ENCODE peak calls at places on chromosomes 7 and 10, in nine cellular contexts. M is astrocyte of the cerebellum; F is stimulated activated CD4-positive, alpha-beta T cell treated with anti-CD3 and anti-CD28 coated beads, Interleukin-4, amount 100 ng/mL, for 1 hour; D is CD4-positive, alpha-beta memory T cell; A is sciatic nerve; N is kidney tubule cell; K is colonic mucosa; R is Caki2; E is NCI-H1105. P is an unnamed sample.

GRCh38 chr7:158028971-158029370 is 558.7 kb downstream of the PTPRN2 start:
- DNase-seq in N (no peak), E (no peak), M (no peak), D (no peak), F (no peak), A (peak), K (no peak), R (no peak), P (no peak)

GRCh38 chr10:32972929-32973328 is 14.9 kb upstream of the ITGB1 start:
- DNase-seq in M (no peak), R (no peak), N (peak), A (no peak), K (no peak), F (no peak), E (no peak), D (no peak), P (no peak)

GRCh38 chr10:88244781-88245350 is 338.3 kb downstream of the RNLS start:
- DNase-seq in E (no peak), A (no peak), R (no peak), K (no peak), M (no peak), D (no peak), N (no peak), F (no peak), P (no peak)

GRCh38 chr7:82851126-82851525 is 311.6 kb downstream of the PCLO start:
- DNase-seq in M (no peak), E (no peak), R (no peak), A (no peak), F (no peak), D (no peak), K (no peak), N (no peak), P (no peak)

GRCh38 chr7:107971613-107972012 is 31.3 kb downstream of the LAMB1 start:
- DNase-seq in M (no peak), R (no peak), F (no peak), N (no peak), K (no peak), E (no peak), A (no peak), D (no peak), P (no peak)

GRCh38 chr7:91569702-91570457 is 305.6 kb downstream of the FZD1 start:
- DNase-seq in D (no peak), R (no peak), A (no peak), E (peak), N (no peak), F (no peak), K (no peak), M (no peak), P (no peak)

GRCh38 chr7:152872061-152872744 is 112.7 kb downstream of the ACTR3B start:
- DNase-seq in D (no peak), M (no peak), N (no peak), A (no peak), K (no peak), R (no peak), F (no peak), E (no peak), P (no peak)

GRCh38 chr10:91198781-91199180 is 21.7 kb upstream of the PCGF5 start:
- DNase-seq in R (no peak), N (peak), K (no peak), M (no peak), E (no peak), A (no peak), F (no peak), D (peak), P (no peak)

GRCh38 chr10:13813540-13813939 is 226.8 kb downstream of the PRPF18 start:
- DNase-seq in F (no peak), N (no peak), E (no peak), M (no peak), D (no peak), K (no peak), A (no peak), R (no peak), P (no peak)

GRCh38 chr10:25308278-25308677 is 133.5 kb downstream of the GPR158 start:
- DNase-seq in A (no peak), F (no peak), D (no peak), N (no peak), R (no peak), K (no peak), E (no peak), M (no peak), P (no peak)

GRCh38 chr10:112898540-112899395 is 51.3 kb upstream of the TCF7L2 start:
- DNase-seq in A (no peak), K (peak), F (no peak), E (no peak), R (peak), M (peak), N (peak), D (no peak), P (no peak)

GRCh38 chr7:4726568-4726967 is 44.5 kb downstream of the FOXK1 start:
- DNase-seq in A (no peak), N (no peak), K (no peak), M (no peak), R (no peak), F (no peak), D (no peak), E (no peak), P (no peak)

GRCh38 chr10:52864459-52865106 is 92.0 kb upstream of the MBL2 start:
- DNase-seq in D (no peak), N (peak), K (no peak), M (peak), A (peak), E (no peak), R (peak), F (no peak), P (peak)

GRCh38 chr7:81510122-81510521 is 259.7 kb downstream of the HGF start:
- DNase-seq in K (no peak), E (no peak), F (no peak), R (no peak), D (no peak), N (no peak), A (no peak), M (no peak), P (no peak)

GRCh38 chr10:3095373-3096139 is 28.2 kb downstream of the PFKP start:
- DNase-seq in F (peak), A (no peak), D (peak), N (peak), K (peak), R (peak), E (no peak), M (peak), P (peak)

GRCh38 chr7:1210321-1210978 is 22.2 kb upstream of the UNCX start:
- DNase-seq in E (peak), M (no peak), R (no peak), F (no peak), A (no peak), D (no peak), N (no peak), K (no peak), P (no peak)

GRCh38 chr10:102814873-102815661 is 22.1 kb downstream of the CYP17A1 start:
- DNase-seq in F (no peak), N (peak), E (no peak), A (peak), K (no peak), M (no peak), R (no peak), D (no peak), P (no peak)

GRCh38 chr7:610531-611280 is 91.1 kb upstream of the PDGFA start:
- DNase-seq in F (no peak), E (no peak), A (no peak), D (no peak), N (no peak), M (no peak), R (no peak), K (no peak), P (no peak)

GRCh38 chr10:130212736-130213135 is 76.5 kb downstream of the GLRX3 start:
- DNase-seq in M (no peak), D (no peak), K (no peak), R (no peak), E (no peak), A (no peak), N (no peak), F (no peak), P (no peak)

GRCh38 chr7:101902680-101903504 is 85.5 kb downstream of the CUX1 start:
- DNase-seq in K (no peak), E (no peak), D (no peak), M (no peak), A (no peak), F (no peak), R (no peak), N (no peak), P (no peak)

GRCh38 chr10:88138319-88138848 is 275.0 kb downstream of the PTEN start:
- DNase-seq in M (no peak), E (no peak), A (no peak), R (no peak), D (no peak), F (no peak), K (no peak), N (no peak), P (no peak)

GRCh38 chr10:3691482-3691881 is 93.5 kb downstream of the KLF6 start:
- DNase-seq in R (no peak), K (no peak), F (no peak), A (no peak), N (no peak), E (no peak), M (peak), D (no peak), P (no peak)

GRCh38 chr10:104099941-104100340 is 14.3 kb upstream of the COL17A1 start:
- DNase-seq in M (no peak), D (no peak), K (no peak), A (no peak), E (no peak), N (no peak), R (no peak), F (no peak), P (no peak)

GRCh38 chr10:13669182-13669860 is 82.6 kb downstream of the PRPF18 start:
- DNase-seq in K (no peak), D (no peak), A (no peak), N (peak), E (no peak), M (no peak), F (no peak), R (peak), P (no peak)

GRCh38 chr10:13708256-13708990 is 121.7 kb downstream of the PRPF18 start:
- DNase-seq in A (no peak), D (no peak), R (peak), K (no peak), E (no peak), N (peak), M (no peak), F (no peak), P (no peak)

GRCh38 chr10:3835770-3836169 is 50.8 kb upstream of the KLF6 start:
- DNase-seq in E (no peak), A (no peak), D (no peak), M (no peak), K (peak), R (no peak), N (no peak), F (no peak), P (no peak)

GRCh38 chr7:5634107-5634950 is 147.1 kb downstream of the RNF216 start:
- DNase-seq in A (peak), N (peak), E (no peak), F (no peak), K (peak), D (no peak), M (peak), R (peak), P (no peak)

GRCh38 chr7:99094369-99094768 is 49.5 kb downstream of the SMURF1 start:
- DNase-seq in F (no peak), M (no peak), R (no peak), K (no peak), E (no peak), D (no peak), N (no peak), A (no peak), P (no peak)

GRCh38 chr10:124997791-124998623 is 56.1 kb downstream of the ZRANB1 start:
- DNase-seq in R (no peak), A (peak), K (peak), F (no peak), E (no peak), M (no peak), D (no peak), N (no peak), P (no peak)

GRCh38 chr10:52517017-52517416 is 202.9 kb downstream of the DKK1 start:
- DNase-seq in R (no peak), M (no peak), K (no peak), E (no peak), A (no peak), F (no peak), D (no peak), N (no peak), P (no peak)

GRCh38 chr7:38232475-38233366 is 40.7 kb downstream of the TARP start:
- DNase-seq in M (peak), F (peak), D (peak), A (no peak), R (no peak), K (peak), E (no peak), N (no peak), P (no peak)

GRCh38 chr10:99983280-99983988 is 26.3 kb downstream of the DNMBP start:
- DNase-seq in M (no peak), N (peak), E (no peak), A (peak), R (no peak), F (no peak), K (no peak), D (no peak), P (no peak)

GRCh38 chr7:50068850-50069551 is 24.0 kb downstream of the ZPBP start:
- DNase-seq in N (peak), F (no peak), E (peak), M (peak), R (no peak), A (no peak), K (peak), D (peak), P (no peak)

GRCh38 chr10:121080324-121080807 is 229.2 kb downstream of the WDR11 start:
- DNase-seq in D (no peak), F (no peak), M (no peak), N (no peak), K (peak), E (no peak), A (no peak), R (no peak), P (no peak)

GRCh38 chr10:77131214-77131613 is 506.4 kb downstream of the KCNMA1 start:
- DNase-seq in E (no peak), M (no peak), K (no peak), R (no peak), A (no peak), N (peak), F (no peak), D (no peak), P (peak)

GRCh38 chr10:96044686-96045085 is 1.3 kb downstream of the CCNJ start:
- DNase-seq in D (no peak), N (peak), R (no peak), A (no peak), K (peak), E (no peak), F (no peak), M (no peak), P (peak)

GRCh38 chr7:30674420-30674819 is 7.8 kb downstream of the CRHR2 start:
- DNase-seq in E (no peak), N (no peak), D (no peak), F (no peak), K (no peak), R (no peak), M (no peak), A (no peak), P (no peak)

GRCh38 chr10:15795000-15795792 is 65.1 kb downstream of the MINDY3 start:
- DNase-seq in N (no peak), D (no peak), R (no peak), F (no peak), M (no peak), K (no peak), A (no peak), E (no peak), P (no peak)

P was measured in non-pigmented ciliary epithelial cell.